ENCODE peak calls at places on chromosomes 12 and 14, in ten cellular contexts. O is A549, E is sigmoid colon, A is stomach, V is GM12878, Y is HepG2, U is GM12891, C is lower leg skin, G is H54, W is uterus. X is an unnamed sample.

GRCh38 chr14:95480109-95480886 is 36.2 kb downstream of the SYNE3 start:
- DNase-seq in U (no peak), G (peak), E (peak), V (no peak), C (peak), Y (no peak), A (no peak), W (peak), O (no peak), X (no peak)

GRCh38 chr14:24289649-24290283 is 9.8 kb downstream of the DHRS1 start:
- DNase-seq in V (no peak), E (no peak), G (no peak), A (no peak), C (no peak), O (no peak), U (no peak), Y (no peak), W (no peak), X (no peak)

GRCh38 chr12:111368291-111368683 is 608 bp downstream of the PHETA1 start:
- DNase-seq in A (peak), U (no peak), W (no peak), E (no peak), Y (no peak), C (no peak), G (no peak), V (no peak), O (no peak), X (no peak)

GRCh38 chr12:113241191-113242017 is 20.1 kb downstream of the TPCN1 start:
- DNase-seq in W (peak), C (no peak), Y (peak), A (peak), E (no peak), U (no peak), G (peak), V (no peak), O (peak), X (no peak)

GRCh38 chr12:74105434-74105833 is 432.2 kb upstream of the ATXN7L3B start:
- DNase-seq in C (no peak), U (no peak), E (no peak), Y (no peak), V (no peak), W (no peak), G (no peak), O (no peak), A (no peak), X (no peak)

GRCh38 chr12:91630906-91631305 is 448.3 kb upstream of the DCN start:
- DNase-seq in Y (no peak), V (no peak), E (no peak), A (no peak), C (no peak), W (no peak), U (no peak), O (no peak), G (no peak), X (no peak)

GRCh38 chr12:92929957-92930356 is 862 bp upstream of the EEA1 start:
- DNase-seq in O (peak), U (no peak), A (no peak), Y (no peak), W (no peak), E (no peak), G (no peak), C (no peak), V (no peak), X (no peak)

GRCh38 chr12:131390408-131391100 is 320.3 kb upstream of the SFSWAP start:
- DNase-seq in G (no peak), O (peak), C (no peak), V (no peak), E (no peak), U (no peak), Y (no peak), A (no peak), W (no peak), X (no peak)

GRCh38 chr12:88172844-88173407 is 30.8 kb downstream of the TMTC3 start:
- DNase-seq in E (no peak), O (no peak), G (no peak), V (no peak), Y (no peak), W (no peak), C (no peak), A (no peak), U (no peak), X (no peak)

GRCh38 chr14:91116913-91117588 is 3.2 kb downstream of the DGLUCY start:
- DNase-seq in A (no peak), C (no peak), V (no peak), U (no peak), Y (no peak), G (no peak), O (no peak), W (no peak), E (no peak), X (no peak)

GRCh38 chr12:57309420-57309819 is 58.4 kb upstream of the STAC3 start:
- DNase-seq in V (no peak), U (no peak), A (no peak), C (no peak), Y (no peak), G (peak), O (peak), W (no peak), E (no peak), X (no peak)

GRCh38 chr12:56941299-56942017 is 7.2 kb upstream of the SDR9C7 start:
- DNase-seq in E (no peak), Y (peak), W (peak), G (peak), O (peak), C (peak), A (no peak), V (peak), U (no peak), X (peak)

GRCh38 chr14:61872452-61872851 is 110.2 kb downstream of the SNAPC1 start:
- DNase-seq in Y (no peak), G (no peak), A (no peak), U (no peak), C (no peak), O (no peak), E (no peak), V (peak), W (no peak), X (no peak)

DNA sequence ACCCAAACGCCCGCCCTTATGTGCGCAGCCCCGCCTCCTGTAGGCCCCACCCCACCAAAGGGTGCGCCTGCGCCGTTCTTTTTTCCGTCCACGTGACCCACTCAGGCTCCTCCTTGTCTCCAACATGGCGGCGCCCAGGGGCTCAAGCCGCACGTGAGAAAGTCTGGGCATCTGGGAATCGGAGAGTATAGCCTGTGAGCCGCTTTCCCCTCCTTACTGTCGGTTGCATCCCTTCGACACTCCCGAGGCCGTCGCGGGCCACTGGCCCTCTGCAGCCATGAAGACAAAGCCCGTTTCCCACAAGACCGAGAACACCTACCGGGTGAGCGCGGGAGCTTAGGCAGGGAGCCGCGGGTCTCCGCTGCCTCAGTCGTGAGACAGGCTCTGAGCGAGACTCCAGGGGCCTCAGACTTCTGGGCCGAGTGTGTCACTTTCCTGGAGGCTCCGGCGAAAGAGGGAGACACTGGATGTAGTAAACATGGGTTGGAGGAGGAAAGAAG is at the start of gene UTP20:
- DNase-seq in E (peak), Y (peak), W (peak), V (peak), A (peak), G (peak), O (peak), U (peak), C (peak), X (peak)
- TF ChIP-seq POLR2A in E (no peak), Y (peak), W (no peak), V (peak), A (no peak), G (peak), O (peak), U (peak), C (no peak), X (no peak)

GRCh38 chr14:67241416-67242362 is at the start of gene PALS1:
- DNase-seq in O (peak), E (peak), V (peak), C (peak), U (peak), W (peak), A (no peak), Y (peak), G (peak), X (no peak)
- TF ChIP-seq POLR2A in O (no peak), E (no peak), V (peak), C (no peak), U (no peak), W (peak), A (no peak), Y (peak), G (peak), X (peak)

GRCh38 chr14:57273236-57273635 is 4.5 kb downstream of the AP5M1 start:
- DNase-seq in U (no peak), G (no peak), C (no peak), E (no peak), O (no peak), Y (peak), W (no peak), V (no peak), A (no peak), X (no peak)

GRCh38 chr14:57266060-57266459 is 2.6 kb downstream of the EXOC5 start:
- DNase-seq in C (no peak), E (no peak), U (no peak), A (no peak), W (no peak), Y (no peak), G (no peak), V (no peak), O (no peak), X (no peak)

GRCh38 chr14:57268161-57269067 is at the start of the genes AP5M1 and EXOC5:
- DNase-seq in Y (peak), V (peak), O (peak), U (peak), W (peak), G (peak), C (peak), A (peak), E (peak), X (peak)
- TF ChIP-seq POLR2A in Y (peak), V (peak), O (peak), U (peak), W (peak), G (peak), C (no peak), A (no peak), E (peak), X (peak)

GRCh38 chr14:35400707-35401421 is 3.7 kb downstream of the NFKBIA start:
- DNase-seq in W (no peak), E (peak), O (no peak), U (no peak), C (no peak), Y (peak), G (no peak), A (no peak), V (no peak), X (no peak)
- TF ChIP-seq POLR2A in W (peak), E (no peak), O (no peak), U (peak), C (no peak), Y (no peak), G (no peak), A (peak), V (peak), X (no peak)

DNA sequence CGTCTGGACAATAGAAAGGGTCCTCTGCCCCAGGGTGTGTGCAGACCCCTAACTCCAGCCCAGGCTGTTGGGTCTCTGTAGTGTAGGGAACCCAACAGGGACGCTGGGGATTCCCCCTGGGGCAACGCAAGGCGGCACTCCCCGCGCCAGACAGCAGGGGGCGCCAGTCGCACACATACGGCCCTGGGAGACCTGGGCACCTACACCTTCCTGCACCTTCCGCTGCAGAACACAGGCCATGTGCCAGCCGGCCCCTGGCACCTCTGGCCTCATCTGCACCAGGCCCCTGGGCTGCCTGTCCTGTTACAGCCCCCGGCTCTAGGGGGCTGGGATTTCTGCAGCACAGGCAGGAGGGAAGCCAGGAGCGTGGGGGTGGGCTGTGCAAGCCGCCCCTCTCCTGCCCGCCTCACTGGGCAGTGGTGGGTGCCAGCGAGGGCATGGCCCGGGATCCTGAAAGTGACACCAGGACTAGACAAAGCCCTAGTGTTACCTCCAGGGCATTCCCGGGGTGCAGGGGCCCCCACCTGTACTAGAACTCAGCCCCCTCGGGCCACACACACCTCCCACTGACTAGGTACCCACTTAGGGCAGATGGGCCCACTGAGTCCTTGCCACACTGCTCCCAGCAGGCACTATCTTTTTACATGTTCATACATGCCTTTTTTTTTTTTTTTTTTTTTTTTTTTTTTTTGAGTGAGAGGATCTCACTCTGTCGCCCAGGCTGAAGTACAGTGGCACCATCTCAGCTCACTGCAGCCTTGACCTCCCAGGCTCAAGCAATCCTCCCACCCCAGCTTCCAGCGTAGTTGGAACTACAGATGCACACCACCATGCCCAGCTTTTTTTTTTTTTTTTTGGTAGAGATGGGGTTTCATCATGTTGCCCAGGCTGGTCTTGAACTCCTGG is 37.5 kb downstream of the CCNK start:
- DNase-seq in C (peak), U (peak), A (peak), V (no peak), O (peak), W (peak), E (peak), Y (peak), G (peak), X (peak)
- TF ChIP-seq POLR2A in C (no peak), U (no peak), A (no peak), V (no peak), O (no peak), W (peak), E (no peak), Y (no peak), G (no peak), X (no peak)

DNA sequence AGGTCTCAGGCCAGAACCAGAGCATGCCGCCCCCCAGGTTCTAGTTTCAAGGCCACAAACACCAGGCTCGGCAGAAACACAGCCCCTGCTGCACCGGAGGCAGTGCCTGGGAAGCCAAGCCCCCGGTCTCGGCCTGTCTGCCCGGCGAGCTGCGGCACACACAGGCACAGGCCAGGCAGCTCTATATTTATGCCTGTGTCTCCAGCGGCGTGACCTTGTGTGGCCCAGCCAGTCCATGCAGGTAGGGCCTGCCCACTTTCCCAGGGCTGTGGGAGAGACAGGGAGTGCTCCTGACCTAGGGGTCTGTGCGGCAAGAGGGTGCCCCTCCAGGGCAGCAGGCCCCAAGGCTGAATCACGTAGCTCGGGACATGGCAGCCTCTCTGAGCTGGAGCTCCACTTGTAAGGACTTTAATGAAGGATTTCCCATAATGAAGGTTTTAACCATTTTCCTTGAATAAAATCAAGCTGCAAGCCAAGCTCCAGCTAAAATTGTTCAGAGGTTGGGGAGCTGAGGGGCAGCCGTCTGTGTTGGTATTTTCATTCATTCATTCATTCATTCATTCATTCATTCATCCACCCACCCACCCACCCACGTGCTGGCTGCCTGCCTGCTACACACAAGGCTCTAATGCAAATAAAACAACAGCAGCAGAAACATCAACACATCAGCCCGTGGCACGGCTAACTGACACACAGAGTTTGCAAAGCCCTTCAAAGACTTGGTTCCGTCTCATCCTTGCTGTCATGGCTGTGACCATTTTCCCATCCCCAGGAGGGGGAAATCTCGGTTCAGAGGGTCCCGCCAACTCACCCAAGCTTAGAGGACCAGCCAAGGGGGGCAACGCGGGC is 92.0 kb downstream of the RFLNA start:
- DNase-seq in V (no peak), U (no peak), Y (no peak), O (peak), E (no peak), C (no peak), G (no peak), W (peak), A (no peak), X (no peak)
- TF ChIP-seq POLR2A in V (no peak), U (no peak), Y (no peak), O (no peak), E (no peak), C (no peak), G (peak), W (no peak), A (no peak), X (no peak)

DNA sequence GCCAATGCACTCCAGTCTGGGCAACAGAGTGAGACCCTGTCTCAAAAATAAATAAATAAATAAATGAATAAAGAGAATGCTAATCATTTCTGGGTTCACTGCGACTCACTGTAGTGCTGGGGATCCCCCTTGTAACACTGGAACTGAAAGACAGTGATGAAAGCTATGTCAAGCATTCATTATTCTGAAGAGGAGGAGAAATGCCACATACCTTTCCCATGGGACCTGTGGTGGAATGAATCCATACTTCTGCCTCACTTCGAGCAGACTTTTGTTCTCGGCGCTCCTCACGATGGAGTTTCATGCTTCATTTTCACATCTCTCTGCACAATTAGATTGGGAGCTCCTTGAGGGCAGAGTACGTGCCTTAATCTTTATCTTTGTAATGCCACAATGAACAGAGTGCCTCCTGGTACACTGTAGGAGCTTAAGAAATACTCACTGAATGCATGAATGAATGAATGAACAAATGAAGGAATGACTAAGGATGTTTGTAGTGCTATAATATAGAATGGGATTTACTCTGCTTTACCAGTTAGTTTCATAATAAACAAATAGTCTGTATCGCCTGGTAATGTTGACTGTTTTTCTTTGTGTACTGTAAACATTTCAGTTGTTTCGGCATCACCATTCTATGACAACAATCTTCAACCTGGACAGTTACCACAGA is 45.8 kb downstream of the DRAM1 start:
- DNase-seq in A (no peak), G (no peak), Y (no peak), U (no peak), W (no peak), E (no peak), O (no peak), C (no peak), V (no peak), X (no peak)
- TF ChIP-seq POLR2A in A (no peak), G (no peak), Y (no peak), U (peak), W (no peak), E (no peak), O (no peak), C (no peak), V (no peak), X (no peak)

X was measured in breast epithelium.